ENCODE peak calls at places on chromosomes 13 and 19, in six cellular contexts. H, B, S, Y, V and I are unnamed samples.

GRCh38 chr13:44840131-44840530 is 149.1 kb downstream of the NUFIP1 start:
- DNase-seq in H (no peak), B (no peak), S (no peak), Y (no peak), V (no peak), I (no peak)

GRCh38 chr19:35013047-35013819 is 13.1 kb downstream of the GRAMD1A start:
- DNase-seq in H (peak), B (peak), S (peak), Y (peak), V (peak), I (peak)

GRCh38 chr13:113410472-113411201 is 42.7 kb downstream of the ADPRHL1 start:
- DNase-seq in H (no peak), B (no peak), S (no peak), Y (peak), V (no peak), I (no peak)

GRCh38 chr13:41649659-41650058 is 192.3 kb downstream of the RGCC start:
- DNase-seq in H (no peak), B (no peak), S (no peak), Y (no peak), V (no peak), I (no peak)

GRCh38 chr13:42747399-42747873 is 33.9 kb upstream of the FAM216B start:
- DNase-seq in H (no peak), B (no peak), S (no peak), Y (no peak), V (no peak), I (no peak)

GRCh38 chr19:32196690-32197420 is 148.6 kb upstream of the ZNF507 start:
- DNase-seq in H (no peak), B (no peak), S (no peak), Y (no peak), V (no peak), I (peak)

GRCh38 chr19:55369651-55370304 is 485 bp downstream of the IL11 start:
- DNase-seq in H (no peak), B (peak), S (no peak), Y (no peak), V (no peak), I (no peak)

GRCh38 chr19:8075158-8076086 is 22.9 kb downstream of the CCL25 start:
- DNase-seq in H (no peak), B (no peak), S (no peak), Y (no peak), V (no peak), I (no peak)

GRCh38 chr13:76380436-76381065 is 505.7 kb downstream of the KCTD12 start:
- DNase-seq in H (no peak), B (no peak), S (no peak), Y (no peak), V (no peak), I (no peak)

GRCh38 chr13:69751259-69751658 is 356.4 kb upstream of the ATXN8OS start:
- DNase-seq in H (no peak), B (no peak), S (no peak), Y (no peak), V (no peak), I (no peak)

GRCh38 chr19:42115705-42116104 is 16.5 kb downstream of the POU2F2 start:
- DNase-seq in H (no peak), B (no peak), S (no peak), Y (no peak), V (no peak), I (no peak)

GRCh38 chr19:42114412-42114811 is 17.8 kb downstream of the POU2F2 start:
- DNase-seq in H (no peak), B (no peak), S (no peak), Y (no peak), V (peak), I (no peak)

GRCh38 chr19:42111811-42112210 is 20.4 kb downstream of the POU2F2 start:
- DNase-seq in H (no peak), B (no peak), S (no peak), Y (no peak), V (no peak), I (no peak)

GRCh38 chr19:42115219-42115618 is 17.0 kb downstream of the POU2F2 start:
- DNase-seq in H (no peak), B (no peak), S (no peak), Y (no peak), V (no peak), I (no peak)

DNA sequence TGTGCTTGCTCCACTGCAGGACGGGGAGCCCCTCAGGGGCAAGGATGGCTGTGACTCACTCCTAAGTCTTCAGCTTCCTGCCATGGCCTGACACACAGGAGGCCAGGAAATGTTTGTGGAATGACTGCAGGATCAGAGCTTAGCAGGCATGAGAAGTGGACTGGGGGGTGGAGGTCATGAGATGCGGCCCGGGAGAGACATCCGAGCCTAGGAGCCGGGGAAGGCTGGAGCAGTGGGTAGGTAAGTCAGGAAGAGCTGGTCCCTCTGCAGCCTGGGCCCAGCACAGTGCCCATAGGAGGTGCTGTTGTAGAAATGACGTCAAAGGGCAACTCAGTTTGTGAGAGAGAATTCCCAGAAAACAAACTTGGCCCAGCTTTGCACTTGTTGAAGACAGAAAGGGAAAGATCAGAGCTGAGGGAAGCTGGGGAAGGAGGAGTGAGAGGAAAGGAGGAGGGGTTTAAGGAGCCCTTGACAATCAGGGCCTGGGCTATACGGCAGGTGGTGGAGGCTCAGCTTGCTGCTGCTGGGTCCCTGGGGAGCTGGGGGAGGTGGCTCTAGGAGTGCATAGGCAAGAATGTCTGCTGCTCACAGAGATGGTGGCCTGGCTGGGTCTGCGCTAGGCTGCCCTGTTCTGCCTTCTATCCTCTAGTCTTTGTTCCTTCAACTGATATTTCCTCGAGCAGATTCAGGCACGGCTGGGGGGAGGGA is 18.5 kb downstream of the POU2F2 start:
- DNase-seq in H (no peak), B (no peak), S (no peak), Y (no peak), V (no peak), I (no peak)
- TF ChIP-seq CTCF in H (no peak), B (no peak), S (peak), Y (no peak), V (no peak), I (no peak)

GRCh38 chr19:9792191-9793050 is 23.9 kb upstream of the ZNF846 start:
- DNase-seq in H (peak), B (peak), S (peak), Y (peak), V (peak), I (peak)
- TF ChIP-seq CTCF in H (no peak), B (no peak), S (peak), Y (no peak), V (no peak), I (no peak)

GRCh38 chr19:38717855-38718254 is 26.4 kb downstream of the CAPN12 start:
- DNase-seq in H (no peak), B (no peak), S (no peak), Y (no peak), V (no peak), I (no peak)

GRCh38 chr19:38718747-38719543 is 25.3 kb downstream of the CAPN12 start:
- DNase-seq in H (no peak), B (no peak), S (no peak), Y (peak), V (no peak), I (no peak)

GRCh38 chr19:38721496-38721895 is 22.8 kb downstream of the CAPN12 start:
- DNase-seq in H (no peak), B (no peak), S (no peak), Y (no peak), V (no peak), I (no peak)

GRCh38 chr19:38720559-38721236 is 23.6 kb downstream of the CAPN12 start:
- DNase-seq in H (no peak), B (no peak), S (no peak), Y (no peak), V (no peak), I (no peak)

GRCh38 chr19:38719761-38720558 is 24.3 kb downstream of the CAPN12 start:
- DNase-seq in H (no peak), B (no peak), S (no peak), Y (no peak), V (no peak), I (no peak)
- TF ChIP-seq CTCF in H (no peak), B (no peak), S (no peak), Y (no peak), V (no peak), I (no peak)

GRCh38 chr19:3773814-3774515 is 1.9 kb upstream of the RAX2 start:
- DNase-seq in H (no peak), B (no peak), S (no peak), Y (no peak), V (no peak), I (no peak)
- TF ChIP-seq CTCF in H (no peak), B (no peak), S (no peak), Y (no peak), V (no peak), I (no peak)

GRCh38 chr19:4547303-4548237 is 7.7 kb upstream of the LRG1 start:
- DNase-seq in H (no peak), B (no peak), S (no peak), Y (no peak), V (no peak), I (no peak)
- TF ChIP-seq CTCF in H (no peak), B (peak), S (peak), Y (no peak), V (peak), I (no peak)

DNA sequence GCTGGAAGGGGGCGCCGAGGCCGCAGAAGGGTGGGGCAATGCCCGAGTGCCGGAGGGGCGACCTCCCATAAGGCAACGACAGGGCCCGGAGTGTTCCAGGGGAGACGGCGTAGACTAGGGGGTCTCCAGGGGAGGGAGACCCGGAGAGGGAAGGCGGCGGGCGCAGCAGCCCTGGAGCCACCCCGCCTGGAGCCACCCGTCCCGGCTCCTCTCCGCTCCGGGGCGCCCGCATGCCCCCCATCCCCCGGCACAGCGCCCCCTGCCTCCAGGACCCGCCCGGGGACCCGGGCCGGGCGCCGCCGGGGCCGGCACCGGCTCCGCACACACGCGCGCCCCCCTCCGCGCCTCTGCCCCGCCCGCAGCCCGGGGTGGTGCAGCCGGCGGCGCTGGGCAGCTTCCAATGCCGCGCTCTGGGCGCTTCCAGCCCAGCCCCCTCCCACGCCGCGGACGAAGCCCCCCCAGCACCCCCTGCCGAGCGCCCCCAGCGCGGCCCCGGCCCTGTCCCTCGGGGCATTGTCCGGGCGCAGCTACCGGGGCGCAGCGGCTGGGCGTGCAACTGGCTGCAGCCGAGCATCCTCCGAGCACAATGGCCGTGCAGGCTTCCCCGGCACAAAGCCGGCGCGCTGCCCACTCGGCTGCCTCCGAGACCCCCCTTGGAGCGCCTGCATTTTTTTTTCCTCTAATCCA is 519 bp downstream of the PTPRS start:
- DNase-seq in H (no peak), B (peak), S (peak), Y (no peak), V (no peak), I (no peak)
- TF ChIP-seq CTCF in H (no peak), B (peak), S (peak), Y (no peak), V (no peak), I (no peak)

GRCh38 chr19:49486710-49487276 is 615 bp upstream of the RPL13A start:
- DNase-seq in H (no peak), B (no peak), S (no peak), Y (no peak), V (no peak), I (no peak)
- TF ChIP-seq CTCF in H (no peak), B (peak), S (peak), Y (no peak), V (no peak), I (no peak)

GRCh38 chr13:95058680-95059079 is 242.6 kb downstream of the ABCC4 start:
- DNase-seq in H (no peak), B (no peak), S (no peak), Y (no peak), V (no peak), I (no peak)
- TF ChIP-seq CTCF in H (no peak), B (no peak), S (no peak), Y (no peak), V (no peak), I (no peak)